ENCODE peak calls at places on chromosomes 5 and 9, in nine cellular contexts. One of them, this sample, is unnamed.

GRCh38 chr9:92403153-92403552 is 1.2 kb downstream of the OGN start:
- DNase-seq in spleen: no peak
- DNase-seq in SW 1271: no peak
- DNase-seq in mesothelial cell of epicardium: no peak
- DNase-seq in CD8-positive, alpha-beta T cell: no peak
- DNase-seq in GM13976: no peak
- DNase-seq in GM23248: no peak
- DNase-seq in effector CD4-positive, alpha-beta T cell: no peak
- DNase-seq in posterior cingulate gyrus: no peak
- DNase-seq in this sample: no peak

GRCh38 chr5:114467729-114468128 is 105.9 kb downstream of the KCNN2 start:
- DNase-seq in CD8-positive, alpha-beta T cell: no peak
- DNase-seq in mesothelial cell of epicardium: no peak
- DNase-seq in GM23248: no peak
- DNase-seq in effector CD4-positive, alpha-beta T cell: no peak
- DNase-seq in GM13976: no peak
- DNase-seq in spleen: no peak
- DNase-seq in SW 1271: no peak
- DNase-seq in posterior cingulate gyrus: no peak
- DNase-seq in this sample: no peak

GRCh38 chr9:131641618-131642495 is 96.5 kb downstream of the PRRT1B start:
- DNase-seq in effector CD4-positive, alpha-beta T cell: no peak
- DNase-seq in SW 1271: no peak
- DNase-seq in mesothelial cell of epicardium: no peak
- DNase-seq in GM23248: no peak
- DNase-seq in spleen: no peak
- DNase-seq in CD8-positive, alpha-beta T cell: no peak
- DNase-seq in GM13976: no peak
- DNase-seq in posterior cingulate gyrus: no peak
- DNase-seq in this sample: no peak

GRCh38 chr5:173235499-173236394 is 741 bp upstream of the NKX2-5 start:
- DNase-seq in SW 1271: no peak
- DNase-seq in CD8-positive, alpha-beta T cell: no peak
- DNase-seq in posterior cingulate gyrus: no peak
- DNase-seq in GM23248: no peak
- DNase-seq in GM13976: no peak
- DNase-seq in spleen: peak; percentile 62
- DNase-seq in mesothelial cell of epicardium: no peak
- DNase-seq in effector CD4-positive, alpha-beta T cell: no peak
- DNase-seq in this sample: no peak

GRCh38 chr5:149834246-149834855 is 104.2 kb downstream of the PPARGC1B start:
- DNase-seq in CD8-positive, alpha-beta T cell: peak; percentile 47
- DNase-seq in spleen: no peak
- DNase-seq in GM13976: peak; percentile 81
- DNase-seq in mesothelial cell of epicardium: no peak
- DNase-seq in GM23248: peak; percentile 85
- DNase-seq in posterior cingulate gyrus: peak; percentile 39
- DNase-seq in effector CD4-positive, alpha-beta T cell: peak; percentile 37
- DNase-seq in SW 1271: peak; percentile 69
- DNase-seq in this sample: peak; percentile 45

GRCh38 chr5:150107909-150108447 is 21.6 kb upstream of the CSF1R start:
- DNase-seq in GM23248: peak; percentile 70
- DNase-seq in spleen: no peak
- DNase-seq in GM13976: peak; percentile 9
- DNase-seq in SW 1271: no peak
- DNase-seq in posterior cingulate gyrus: no peak
- DNase-seq in CD8-positive, alpha-beta T cell: no peak
- DNase-seq in effector CD4-positive, alpha-beta T cell: no peak
- DNase-seq in mesothelial cell of epicardium: no peak
- DNase-seq in this sample: no peak

GRCh38 chr9:113228130-113228665 is 6.9 kb downstream of the SLC31A1 start:
- DNase-seq in GM23248: no peak
- DNase-seq in GM13976: no peak
- DNase-seq in spleen: no peak
- DNase-seq in effector CD4-positive, alpha-beta T cell: no peak
- DNase-seq in posterior cingulate gyrus: no peak
- DNase-seq in CD8-positive, alpha-beta T cell: no peak
- DNase-seq in SW 1271: no peak
- DNase-seq in mesothelial cell of epicardium: no peak
- DNase-seq in this sample: no peak

GRCh38 chr9:124017929-124018730 is 6.6 kb downstream of the LHX2 start:
- DNase-seq in SW 1271: no peak
- DNase-seq in GM13976: peak; percentile 23
- DNase-seq in posterior cingulate gyrus: no peak
- DNase-seq in spleen: no peak
- DNase-seq in GM23248: no peak
- DNase-seq in mesothelial cell of epicardium: no peak
- DNase-seq in effector CD4-positive, alpha-beta T cell: no peak
- DNase-seq in CD8-positive, alpha-beta T cell: no peak
- DNase-seq in this sample: no peak

GRCh38 chr5:154242442-154242841 is 51.9 kb downstream of the GALNT10 start:
- DNase-seq in GM13976: no peak
- DNase-seq in CD8-positive, alpha-beta T cell: no peak
- DNase-seq in posterior cingulate gyrus: no peak
- DNase-seq in SW 1271: no peak
- DNase-seq in GM23248: no peak
- DNase-seq in spleen: no peak
- DNase-seq in effector CD4-positive, alpha-beta T cell: no peak
- DNase-seq in mesothelial cell of epicardium: no peak
- DNase-seq in this sample: no peak

GRCh38 chr9:128026255-128027165 is 40.6 kb downstream of the NAIF1 start:
- DNase-seq in SW 1271: no peak
- DNase-seq in effector CD4-positive, alpha-beta T cell: peak; percentile 84
- DNase-seq in posterior cingulate gyrus: no peak
- DNase-seq in GM23248: no peak
- DNase-seq in GM13976: peak; percentile 69
- DNase-seq in mesothelial cell of epicardium: no peak
- DNase-seq in spleen: peak; percentile 91
- DNase-seq in CD8-positive, alpha-beta T cell: peak; percentile 76
- DNase-seq in this sample: no peak

GRCh38 chr5:179272326-179273073 is 72.8 kb downstream of the ADAMTS2 start:
- DNase-seq in GM13976: no peak
- DNase-seq in mesothelial cell of epicardium: peak; percentile 10
- DNase-seq in spleen: peak; percentile 67
- DNase-seq in GM23248: no peak
- DNase-seq in posterior cingulate gyrus: no peak
- DNase-seq in SW 1271: no peak
- DNase-seq in effector CD4-positive, alpha-beta T cell: no peak
- DNase-seq in CD8-positive, alpha-beta T cell: no peak
- DNase-seq in this sample: no peak

GRCh38 chr9:95750725-95751644 is 124.5 kb upstream of the ERCC6L2 start:
- DNase-seq in spleen: no peak
- DNase-seq in mesothelial cell of epicardium: no peak
- DNase-seq in posterior cingulate gyrus: no peak
- DNase-seq in GM23248: no peak
- DNase-seq in CD8-positive, alpha-beta T cell: no peak
- DNase-seq in GM13976: no peak
- DNase-seq in SW 1271: no peak
- DNase-seq in effector CD4-positive, alpha-beta T cell: no peak
- DNase-seq in this sample: no peak

GRCh38 chr9:84857224-84857623 is 187.7 kb downstream of the NTRK2 start:
- DNase-seq in mesothelial cell of epicardium: no peak
- DNase-seq in effector CD4-positive, alpha-beta T cell: no peak
- DNase-seq in SW 1271: no peak
- DNase-seq in CD8-positive, alpha-beta T cell: no peak
- DNase-seq in GM13976: no peak
- DNase-seq in spleen: no peak
- DNase-seq in posterior cingulate gyrus: no peak
- DNase-seq in GM23248: peak; percentile 58
- DNase-seq in this sample: no peak

GRCh38 chr5:120017523-120017922 is 388.2 kb downstream of the FAM170A start:
- DNase-seq in effector CD4-positive, alpha-beta T cell: no peak
- DNase-seq in GM23248: peak; percentile 60
- DNase-seq in posterior cingulate gyrus: no peak
- DNase-seq in mesothelial cell of epicardium: no peak
- DNase-seq in SW 1271: peak; percentile 14
- DNase-seq in spleen: no peak
- DNase-seq in GM13976: no peak
- DNase-seq in CD8-positive, alpha-beta T cell: no peak
- DNase-seq in this sample: no peak

GRCh38 chr9:36337865-36338264 is 62.2 kb downstream of the RNF38 start:
- DNase-seq in CD8-positive, alpha-beta T cell: no peak
- DNase-seq in mesothelial cell of epicardium: no peak
- DNase-seq in spleen: no peak
- DNase-seq in posterior cingulate gyrus: no peak
- DNase-seq in SW 1271: no peak
- DNase-seq in effector CD4-positive, alpha-beta T cell: no peak
- DNase-seq in GM13976: no peak
- DNase-seq in GM23248: no peak
- DNase-seq in this sample: no peak

GRCh38 chr5:133713746-133714145 is 101.4 kb upstream of the FSTL4 start:
- DNase-seq in effector CD4-positive, alpha-beta T cell: no peak
- DNase-seq in GM23248: no peak
- DNase-seq in CD8-positive, alpha-beta T cell: no peak
- DNase-seq in spleen: no peak
- DNase-seq in SW 1271: no peak
- DNase-seq in mesothelial cell of epicardium: no peak
- DNase-seq in GM13976: no peak
- DNase-seq in posterior cingulate gyrus: no peak
- DNase-seq in this sample: no peak

GRCh38 chr5:69148981-69149675 is 17.8 kb upstream of the CCNB1 start:
- DNase-seq in spleen: no peak
- DNase-seq in effector CD4-positive, alpha-beta T cell: no peak
- DNase-seq in GM13976: no peak
- DNase-seq in posterior cingulate gyrus: no peak
- DNase-seq in mesothelial cell of epicardium: no peak
- DNase-seq in CD8-positive, alpha-beta T cell: no peak
- DNase-seq in SW 1271: no peak
- DNase-seq in GM23248: no peak
- DNase-seq in this sample: no peak

This sample was measured in putamen.